ENCODE peak calls at places on chromosome 10, in nine cellular contexts. J is sigmoid colon, P is transverse colon, W is psoas muscle, K is SK-N-MC, Q is ovary, V is tibial artery, H is spleen, S is GM12878. T is an unnamed sample.
A peak's percentile ranks its signal among the peaks of the same experiment; 100 is the strongest.

GRCh38 chr10:9244880-9245279 is 1190.4 kb downstream of the GATA3 start:
- DNase-seq in J (no peak), W (no peak), P (no peak), Q (no peak), K (no peak), H (no peak), S (no peak), V (no peak), T (no peak)

GRCh38 chr10:22615819-22616499 is 98.4 kb downstream of the PIP4K2A start:
- DNase-seq in P (peak; percentile 65), H (peak; percentile 92), S (peak; percentile 35), Q (no peak), J (peak; percentile 73), K (no peak), V (peak; percentile 50), W (no peak), T (no peak)

GRCh38 chr10:60654813-60655464 is 123.3 kb upstream of the CDK1 start:
- DNase-seq in V (no peak), K (no peak), S (no peak), Q (no peak), H (no peak), P (no peak), J (no peak), W (no peak), T (no peak)

GRCh38 chr10:19724287-19724686 is 91.9 kb upstream of the PLXDC2 start:
- DNase-seq in Q (no peak), J (no peak), K (no peak), W (no peak), P (no peak), V (no peak), H (no peak), S (no peak), T (no peak)

GRCh38 chr10:130407052-130407451 is 270.9 kb downstream of the GLRX3 start:
- DNase-seq in V (no peak), K (no peak), W (no peak), Q (no peak), P (no peak), S (no peak), H (no peak), J (no peak), T (no peak)

GRCh38 chr10:103457176-103457712 is 1.5 kb downstream of the CALHM1 start:
- DNase-seq in V (no peak), P (no peak), W (no peak), H (no peak), Q (no peak), S (no peak), K (no peak), J (no peak), T (no peak)

GRCh38 chr10:29345144-29345892 is 56.4 kb downstream of the LYZL1 start:
- DNase-seq in K (no peak), H (no peak), P (no peak), S (no peak), V (no peak), J (no peak), Q (no peak), W (no peak), T (no peak)

GRCh38 chr10:62437696-62438095 is 63.5 kb downstream of the ZNF365 start:
- DNase-seq in H (no peak), W (no peak), Q (no peak), K (peak; percentile 70), S (no peak), J (no peak), V (no peak), P (no peak), T (no peak)

GRCh38 chr10:21740989-21741388 is 207.0 kb downstream of the MLLT10 start:
- DNase-seq in K (no peak), J (no peak), P (no peak), S (no peak), W (no peak), H (no peak), Q (no peak), V (no peak), T (no peak)

GRCh38 chr10:132233501-132234075 is 46.8 kb downstream of the DPYSL4 start:
- DNase-seq in P (no peak), K (no peak), H (no peak), S (no peak), Q (no peak), W (no peak), V (no peak), J (no peak), T (no peak)

GRCh38 chr10:114110174-114110972 is 63.6 kb downstream of the CCDC186 start:
- DNase-seq in J (no peak), K (no peak), S (no peak), V (no peak), W (no peak), Q (no peak), H (no peak), P (no peak), T (no peak)

DNA sequence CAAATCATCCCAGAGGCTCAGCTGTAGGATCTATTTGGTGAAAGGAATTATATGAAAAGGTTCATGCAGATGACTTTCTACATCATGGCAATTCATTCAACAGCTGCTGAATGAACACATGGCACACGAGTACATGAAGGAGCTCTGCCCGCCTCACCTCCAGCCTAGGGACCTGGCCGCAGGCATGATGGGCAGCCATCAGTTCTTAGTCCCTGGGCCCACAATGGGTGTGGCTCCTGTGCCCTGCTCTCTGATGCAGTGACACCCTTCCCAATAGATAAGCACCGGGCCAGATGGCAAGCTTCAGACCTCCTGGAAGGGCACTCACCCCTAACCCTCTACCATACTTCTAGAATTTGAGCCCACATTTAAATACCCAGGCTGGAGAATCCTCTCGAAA is 3.5 kb downstream of the CHST15 start:
- DNase-seq in S (no peak), V (no peak), H (peak; percentile 72), P (no peak), J (peak; percentile 63), W (no peak), Q (peak; percentile 25), K (no peak), T (no peak)
- H3K27ac ChIP-seq in S (no peak overlapping the region), V (no peak overlapping the region), H (peak overlapping the region; percentile 99), P (peak overlapping the region; percentile 94), J (peak overlapping the region; percentile 92), W (no peak overlapping the region), Q (no peak overlapping the region), K (no peak overlapping the region), T (no peak overlapping the region)

GRCh38 chr10:79184141-79184625 is 115.4 kb downstream of the ZMIZ1 start:
- DNase-seq in H (no peak), W (no peak), S (no peak), V (no peak), K (no peak), P (no peak), Q (no peak), J (no peak), T (no peak)
- H3K27ac ChIP-seq in H (peak overlapping the region; percentile 81), W (no peak overlapping the region), S (no peak overlapping the region), V (peak overlapping the region; percentile 46), K (no peak overlapping the region), P (peak overlapping the region; percentile 85), Q (no peak overlapping the region), J (peak overlapping the region; percentile 72), T (peak overlapping the region; percentile 78)

GRCh38 chr10:17235136-17235535 is 7.1 kb downstream of the VIM start:
- DNase-seq in P (no peak), Q (no peak), S (no peak), V (no peak), K (no peak), J (no peak), W (no peak), H (no peak), T (no peak)
- H3K27ac ChIP-seq in P (peak overlapping the region; percentile 57), Q (no peak overlapping the region), S (no peak overlapping the region), V (peak overlapping the region; percentile 100), K (no peak overlapping the region), J (peak overlapping the region; percentile 86), W (no peak overlapping the region), H (peak overlapping the region; percentile 100), T (peak overlapping the region; percentile 100)

GRCh38 chr10:127013251-127013656 is 108.0 kb downstream of the DOCK1 start:
- DNase-seq in S (no peak), V (no peak), J (no peak), W (no peak), P (peak; percentile 82), H (no peak), K (no peak), Q (no peak), T (no peak)

GRCh38 chr10:127012769-127013152 is 107.5 kb downstream of the DOCK1 start:
- DNase-seq in S (no peak), V (peak; percentile 36), P (peak; percentile 92), K (no peak), W (peak; percentile 60), J (no peak), Q (no peak), H (no peak), T (no peak)

GRCh38 chr10:127013696-127014095 is 108.5 kb downstream of the DOCK1 start:
- DNase-seq in Q (no peak), P (no peak), H (no peak), S (no peak), K (no peak), J (no peak), V (no peak), W (no peak), T (no peak)

GRCh38 chr10:127014671-127015070 is 109.4 kb downstream of the DOCK1 start:
- DNase-seq in Q (no peak), K (no peak), S (no peak), V (no peak), P (no peak), H (no peak), J (no peak), W (no peak), T (no peak)

DNA sequence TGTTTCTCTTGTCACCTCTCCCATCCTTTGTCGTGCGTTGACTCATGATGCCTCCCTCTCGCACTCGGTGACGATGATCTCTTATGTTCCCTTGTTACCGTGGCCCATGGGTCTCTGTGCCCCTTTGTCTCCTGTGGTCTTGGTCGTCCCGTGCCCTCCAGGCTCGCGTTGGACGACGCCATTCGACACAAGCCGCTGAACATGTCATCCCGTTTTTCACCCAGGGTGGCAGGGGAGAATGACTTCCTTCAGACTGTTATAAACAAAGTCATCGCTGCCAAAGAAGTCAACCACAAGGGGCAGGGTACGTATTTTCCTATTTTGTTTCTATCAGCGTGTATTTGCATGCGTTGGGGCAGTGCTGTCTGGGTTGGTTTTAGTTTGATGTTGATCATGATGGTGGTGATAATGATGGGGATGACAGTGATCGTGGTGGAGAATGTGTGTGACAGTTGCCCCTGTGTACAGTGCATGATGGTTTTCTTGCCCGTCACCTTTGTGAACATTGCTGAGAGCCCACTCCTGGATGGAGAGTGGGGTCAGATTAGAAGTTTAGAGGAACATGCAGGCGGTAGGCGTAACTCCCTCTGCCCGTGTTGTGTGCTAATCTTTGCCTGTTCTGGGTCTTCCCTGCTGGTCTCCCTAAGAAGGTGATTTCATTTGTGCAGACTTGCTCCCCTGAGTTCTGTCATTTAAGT is 107.0 kb downstream of the DOCK1 start:
- DNase-seq in W (no peak), H (no peak), P (no peak), V (no peak), Q (no peak), S (no peak), J (no peak), K (no peak), T (no peak)
- H3K27ac ChIP-seq in W (no peak overlapping the region), H (no peak overlapping the region), P (peak overlapping the region; percentile 78), V (no peak overlapping the region), Q (no peak overlapping the region), S (no peak overlapping the region), J (no peak overlapping the region), K (no peak overlapping the region), T (no peak overlapping the region)